ENCODE peak calls at places on chromosomes 5 and 9, in ten cellular contexts. O, R, H, D, P, S, Y, T, W and K are unnamed samples.

GRCh38 chr5:159286420-159287035 is 23.4 kb downstream of the UBLCP1 start:
- DNase-seq in P (no peak), S (no peak), R (peak), O (no peak), H (peak), T (peak), D (no peak), W (no peak), Y (no peak), K (no peak)

GRCh38 chr5:178389796-178390195 is 157.2 kb upstream of the PHYKPL start:
- DNase-seq in T (no peak), D (no peak), O (no peak), R (no peak), Y (no peak), P (peak), H (no peak), W (peak), S (no peak), K (no peak)

GRCh38 chr9:89955626-89956025 is 350.8 kb downstream of the GADD45G start:
- DNase-seq in O (no peak), Y (no peak), D (no peak), W (no peak), R (no peak), P (no peak), S (no peak), H (no peak), T (no peak), K (no peak)

GRCh38 chr5:37789991-37790390 is 49.9 kb downstream of the GDNF start:
- DNase-seq in S (peak), D (no peak), H (no peak), Y (no peak), O (no peak), T (no peak), P (no peak), W (no peak), R (no peak), K (no peak)

GRCh38 chr9:110650261-110650660 is 18.3 kb upstream of the MUSK start:
- DNase-seq in H (peak), O (no peak), R (no peak), W (no peak), T (peak), D (no peak), P (no peak), Y (peak), S (peak), K (no peak)

GRCh38 chr5:64690417-64691151 is at the start of gene SHISAL2B:
- DNase-seq in W (no peak), R (no peak), T (no peak), D (peak), H (peak), O (peak), S (no peak), P (peak), Y (no peak), K (peak)

GRCh38 chr9:135756576-135756975 is 54.6 kb downstream of the KCNT1 start:
- DNase-seq in R (no peak), T (no peak), Y (no peak), W (no peak), S (no peak), P (no peak), D (no peak), O (no peak), H (no peak), K (no peak)

GRCh38 chr5:131405674-131406073 is 141.8 kb downstream of the CDC42SE2 start:
- DNase-seq in Y (no peak), O (no peak), D (no peak), T (no peak), W (no peak), S (no peak), P (no peak), R (no peak), H (no peak), K (no peak)

GRCh38 chr5:16542275-16542674 is 74.5 kb downstream of the RETREG1 start:
- DNase-seq in T (no peak), H (peak), Y (no peak), D (no peak), R (no peak), O (no peak), S (no peak), P (no peak), W (no peak), K (no peak)

GRCh38 chr5:112344540-112344939 is 74.5 kb downstream of the EPB41L4A start:
- DNase-seq in D (no peak), S (no peak), T (no peak), O (no peak), W (no peak), Y (no peak), R (no peak), H (no peak), P (no peak), K (no peak)

GRCh38 chr5:148224131-148224742 is 14.1 kb upstream of the MARCOL start:
- DNase-seq in P (no peak), T (peak), H (peak), R (no peak), O (no peak), S (peak), D (no peak), W (no peak), Y (no peak), K (no peak)

GRCh38 chr5:132226516-132227234 is 978 bp downstream of the P4HA2 start:
- DNase-seq in Y (no peak), R (no peak), O (peak), D (no peak), T (no peak), H (no peak), S (no peak), P (no peak), W (peak), K (no peak)

GRCh38 chr5:92401492-92401891 is 1018.4 kb upstream of the ARRDC3 start:
- DNase-seq in Y (no peak), H (no peak), D (no peak), P (no peak), S (no peak), T (no peak), R (no peak), W (no peak), O (no peak), K (no peak)

GRCh38 chr5:172454355-172455086 is at the start of gene SH3PXD2B:
- DNase-seq in T (no peak), H (peak), Y (no peak), P (peak), D (peak), S (no peak), W (peak), O (peak), R (no peak), K (peak)

GRCh38 chr9:88722753-88723152 is 187.8 kb downstream of the NXNL2 start:
- DNase-seq in H (peak), P (no peak), W (no peak), T (no peak), S (no peak), R (peak), Y (no peak), D (no peak), O (no peak), K (no peak)

GRCh38 chr5:33409435-33410146 is 31.2 kb upstream of the TARS1 start:
- DNase-seq in R (no peak), P (no peak), H (no peak), W (no peak), T (no peak), O (no peak), S (no peak), D (no peak), Y (peak), K (no peak)

GRCh38 chr5:119678351-119679028 is 49.1 kb downstream of the FAM170A start:
- DNase-seq in W (no peak), T (no peak), D (no peak), H (no peak), R (no peak), S (no peak), P (no peak), O (no peak), Y (no peak), K (no peak)

GRCh38 chr5:132487095-132487428 is 3.5 kb downstream of the IRF1 start:
- DNase-seq in O (peak), W (peak), H (no peak), S (no peak), Y (no peak), P (no peak), T (no peak), R (no peak), D (no peak), K (no peak)

GRCh38 chr9:105973811-105974407 is 279.6 kb downstream of the TMEM38B start:
- DNase-seq in H (no peak), Y (no peak), T (no peak), S (peak), R (no peak), D (no peak), O (no peak), P (no peak), W (no peak), K (no peak)

GRCh38 chr5:16759147-16759800 is 142.5 kb upstream of the RETREG1 start:
- DNase-seq in D (no peak), H (no peak), P (no peak), T (no peak), Y (no peak), R (no peak), W (no peak), O (no peak), S (no peak), K (no peak)

GRCh38 chr5:160769264-160769663 is 82.7 kb downstream of the ATP10B start:
- DNase-seq in D (no peak), Y (no peak), H (no peak), R (no peak), P (no peak), O (no peak), T (no peak), W (no peak), S (no peak), K (no peak)

GRCh38 chr5:8953016-8953415 is 592.9 kb downstream of the SEMA5A start:
- DNase-seq in W (no peak), Y (no peak), O (no peak), T (no peak), P (no peak), S (no peak), D (no peak), H (no peak), R (peak), K (peak)

GRCh38 chr5:173704615-173705511 is 88.4 kb upstream of the BOD1 start:
- DNase-seq in P (no peak), S (no peak), O (no peak), W (no peak), R (no peak), D (no peak), H (no peak), Y (no peak), T (no peak), K (no peak)

GRCh38 chr5:15495026-15495425 is 5.0 kb upstream of the FBXL7 start:
- DNase-seq in D (no peak), O (no peak), R (no peak), H (no peak), S (no peak), P (no peak), Y (no peak), W (no peak), T (no peak), K (no peak)

GRCh38 chr5:96893342-96893741 is 17.0 kb downstream of the ERAP2 start:
- DNase-seq in Y (no peak), D (no peak), W (no peak), O (no peak), T (peak), R (no peak), S (peak), P (no peak), H (peak), K (no peak)

GRCh38 chr9:97510797-97511761 is 9.6 kb downstream of the TMOD1 start:
- DNase-seq in P (no peak), R (no peak), H (peak), Y (peak), S (no peak), D (no peak), O (no peak), T (peak), W (no peak), K (peak)

GRCh38 chr9:127311239-127311741 is 46.7 kb downstream of the GARNL3 start:
- DNase-seq in S (no peak), T (no peak), D (peak), O (no peak), P (no peak), R (peak), H (peak), Y (peak), W (no peak), K (no peak)

GRCh38 chr5:107504424-107504823 is 166.3 kb downstream of the EFNA5 start:
- DNase-seq in D (no peak), T (no peak), R (no peak), H (no peak), W (no peak), P (no peak), Y (no peak), S (no peak), O (no peak), K (no peak)

GRCh38 chr9:21576331-21577189 is 94.4 kb upstream of the IFNE start:
- DNase-seq in H (peak), S (peak), D (no peak), R (no peak), P (no peak), W (no peak), O (no peak), T (peak), Y (peak), K (no peak)

GRCh38 chr9:77826116-77826515 is 178.0 kb upstream of the GNA14 start:
- DNase-seq in R (no peak), W (no peak), O (no peak), S (no peak), T (no peak), D (no peak), P (no peak), H (no peak), Y (no peak), K (no peak)

GRCh38 chr9:117963493-117963892 is 259.3 kb downstream of the TLR4 start:
- DNase-seq in H (no peak), W (no peak), S (no peak), T (no peak), Y (no peak), R (no peak), O (no peak), D (peak), P (no peak), K (no peak)

GRCh38 chr9:83036043-83036442 is 26.9 kb downstream of the RASEF start:
- DNase-seq in R (no peak), H (no peak), O (no peak), T (no peak), P (no peak), W (no peak), S (no peak), D (no peak), Y (no peak), K (no peak)

GRCh38 chr9:83030391-83031107 is 32.4 kb downstream of the RASEF start:
- DNase-seq in H (peak), O (no peak), Y (peak), P (no peak), W (no peak), R (no peak), D (no peak), S (no peak), T (no peak), K (no peak)

GRCh38 chr9:83032065-83032625 is 30.8 kb downstream of the RASEF start:
- DNase-seq in P (no peak), D (no peak), W (no peak), R (no peak), S (no peak), T (no peak), O (no peak), H (peak), Y (no peak), K (no peak)

GRCh38 chr9:83034026-83034425 is 28.9 kb downstream of the RASEF start:
- DNase-seq in Y (no peak), D (no peak), P (no peak), W (no peak), R (no peak), H (no peak), S (no peak), T (no peak), O (no peak), K (no peak)

DNA sequence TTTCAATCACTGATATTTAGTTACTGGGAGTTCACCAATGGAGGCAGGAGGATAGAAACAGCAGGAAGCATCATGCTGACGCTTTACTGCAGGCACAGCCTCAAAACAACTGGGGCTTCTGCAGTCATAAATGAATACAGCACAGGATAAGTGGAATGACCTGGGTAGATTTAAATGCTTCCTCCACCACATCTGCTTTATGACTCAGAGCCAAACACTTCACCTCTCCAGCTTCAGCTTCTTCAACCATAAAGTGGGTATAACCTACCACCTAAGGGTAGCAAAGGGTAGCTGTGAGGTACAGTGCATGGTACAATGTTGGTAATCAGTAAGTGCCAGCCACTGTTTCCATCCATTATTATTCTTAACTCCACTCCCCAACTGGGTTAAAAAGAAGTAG is 28.4 kb downstream of the RASEF start:
- DNase-seq in S (no peak), P (no peak), D (no peak), T (no peak), Y (no peak), R (no peak), H (peak), O (no peak), W (no peak), K (no peak)
- TF ChIP-seq CTCF in S (no peak), P (no peak), D (no peak), T (no peak), Y (no peak), R (no peak), H (no peak), O (no peak), W (no peak), K (no peak)

DNA sequence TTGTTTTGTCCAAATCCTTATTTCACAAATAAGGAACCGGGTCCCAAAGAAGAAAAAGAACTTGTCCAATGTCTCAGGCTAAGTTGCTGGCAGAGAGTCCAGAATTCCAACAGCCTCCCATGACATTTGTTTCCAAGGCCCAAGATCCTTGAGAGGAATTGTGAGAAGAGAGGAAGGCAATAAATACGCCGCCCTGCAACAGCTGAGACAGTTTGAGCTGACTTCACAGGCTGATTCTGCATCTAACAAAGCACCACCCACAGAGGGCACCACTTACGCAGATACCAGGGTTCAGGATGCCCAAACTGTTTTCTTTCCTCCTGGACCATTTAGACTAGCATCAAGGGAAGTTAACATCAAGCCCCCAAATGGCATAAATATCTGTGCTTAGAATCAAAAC is 211.3 kb downstream of the FAM114A2 start:
- DNase-seq in T (no peak), Y (no peak), D (peak), S (no peak), P (no peak), H (no peak), R (peak), O (no peak), W (no peak), K (no peak)
- TF ChIP-seq CTCF in T (peak), Y (peak), D (no peak), S (peak), P (no peak), H (no peak), R (peak), O (no peak), W (no peak), K (no peak)

DNA sequence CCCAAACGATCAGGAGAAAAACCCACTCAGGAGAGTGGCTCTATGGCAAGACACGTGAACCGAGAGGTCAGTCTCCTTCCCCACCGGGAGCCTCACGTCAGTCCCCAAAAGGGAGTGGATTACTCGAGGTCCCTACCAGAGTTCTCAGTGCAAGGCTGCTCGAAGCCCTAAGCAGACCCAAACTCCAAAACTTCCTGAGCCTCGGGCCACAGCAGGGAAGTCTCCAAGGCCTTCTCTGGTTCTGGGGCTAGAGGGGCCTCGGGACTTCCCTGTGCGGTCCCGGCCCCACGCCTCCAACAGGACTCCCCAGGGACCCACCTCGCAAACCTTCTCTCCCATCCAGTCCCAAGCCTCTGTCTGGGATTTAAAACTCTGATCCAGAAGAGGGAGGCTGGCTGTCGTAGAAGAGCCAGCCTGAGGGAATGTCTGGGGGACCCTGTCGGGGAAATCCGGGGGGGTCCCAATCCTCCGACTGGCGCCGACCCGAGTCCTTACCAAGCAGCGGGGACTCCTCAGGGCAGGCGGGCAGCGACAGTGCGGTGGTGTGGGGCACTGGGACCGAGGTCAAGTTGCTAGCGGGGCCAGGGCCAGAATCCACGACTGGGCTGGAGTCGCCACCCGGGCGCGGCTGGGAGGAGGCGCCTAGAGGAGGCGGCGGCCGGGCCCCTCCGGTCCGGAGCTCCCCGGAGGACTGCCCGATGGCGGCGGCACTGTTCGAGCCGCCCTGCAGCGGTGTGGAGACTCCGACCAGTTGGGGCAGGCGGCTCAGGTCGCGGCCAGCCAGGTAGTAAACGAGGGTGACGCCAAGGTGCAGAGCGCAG is 663 bp downstream of the B4GALT1 start:
- DNase-seq in P (peak), W (peak), R (peak), O (peak), T (no peak), H (no peak), D (no peak), Y (no peak), S (no peak), K (no peak)
- TF ChIP-seq CTCF in P (peak), W (no peak), R (no peak), O (no peak), T (no peak), H (no peak), D (no peak), Y (no peak), S (no peak), K (no peak)

GRCh38 chr5:136039202-136039601 is 10.4 kb downstream of the TGFBI start:
- DNase-seq in S (no peak), T (no peak), H (no peak), Y (no peak), O (no peak), R (no peak), D (no peak), P (no peak), W (no peak), K (no peak)
- TF ChIP-seq CTCF in S (no peak), T (no peak), H (no peak), Y (no peak), O (no peak), R (no peak), D (no peak), P (no peak), W (no peak), K (no peak)

GRCh38 chr9:113511047-113511521 is 47.6 kb downstream of the RGS3 start:
- DNase-seq in P (no peak), S (no peak), T (no peak), O (no peak), R (no peak), Y (no peak), W (no peak), H (no peak), D (no peak), K (no peak)

GRCh38 chr9:113505963-113506624 is 42.6 kb downstream of the RGS3 start:
- DNase-seq in D (peak), T (no peak), P (no peak), R (no peak), Y (no peak), W (no peak), H (no peak), S (no peak), O (no peak), K (no peak)

GRCh38 chr9:113509463-113509862 is 45.9 kb downstream of the RGS3 start:
- DNase-seq in D (no peak), S (peak), P (no peak), O (no peak), Y (peak), H (no peak), T (peak), W (no peak), R (no peak), K (no peak)

GRCh38 chr9:113507256-113507655 is 43.7 kb downstream of the RGS3 start:
- DNase-seq in R (no peak), O (no peak), S (no peak), D (no peak), P (no peak), T (no peak), W (no peak), Y (no peak), H (no peak), K (no peak)

DNA sequence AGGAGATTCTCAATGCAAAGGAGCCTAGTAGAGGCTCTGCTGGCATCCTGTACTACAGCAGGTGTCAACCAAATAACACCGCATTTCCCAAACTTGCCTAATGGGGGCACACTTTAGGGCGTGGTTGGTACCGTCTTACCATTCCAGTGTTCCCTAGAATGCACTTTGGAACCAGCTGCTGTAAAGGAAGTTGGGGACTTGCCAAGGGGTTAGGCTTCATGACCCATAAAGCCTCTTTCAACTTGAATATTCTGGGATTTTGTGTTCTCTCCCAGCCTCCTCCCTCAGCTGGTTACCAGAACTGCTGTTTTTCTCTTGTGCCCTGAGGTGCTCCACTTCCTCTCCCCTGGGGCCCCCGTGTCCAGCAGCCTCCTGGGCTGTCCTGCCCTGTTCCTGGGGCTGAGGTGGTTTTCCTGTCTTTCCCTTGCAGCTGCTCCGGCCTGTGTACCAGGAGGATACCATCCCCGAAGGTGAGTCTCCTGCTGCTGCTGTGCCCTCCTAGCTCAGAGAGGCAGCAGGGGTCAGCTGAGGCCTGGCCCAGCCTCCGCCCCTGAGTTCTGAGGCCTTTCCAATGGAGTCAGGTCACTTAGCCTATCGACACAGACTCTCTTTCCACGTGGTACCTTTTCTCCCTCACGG is 44.7 kb downstream of the RGS3 start:
- DNase-seq in W (no peak), H (no peak), S (no peak), D (peak), Y (peak), O (no peak), T (no peak), R (no peak), P (no peak), K (no peak)
- TF ChIP-seq CTCF in W (no peak), H (no peak), S (peak), D (peak), Y (peak), O (no peak), T (peak), R (peak), P (no peak), K (peak)